ENCODE peak calls at places on chromosomes 1 and 21, in five cellular contexts. U is lung, B is endodermal cell, O is cardiac muscle cell, K is K562. S is an unnamed sample.
A peak's percentile ranks its signal among the peaks of the same experiment; 100 is the strongest.

GRCh38 chr1:186155594-186155993 is 219.5 kb downstream of the TPR start:
- DNase-seq in U (no peak), B (no peak), O (peak; percentile 75), K (no peak), S (peak; percentile 17)

GRCh38 chr1:78440381-78440793 is 50.4 kb upstream of the PTGFR start:
- DNase-seq in U (no peak), B (no peak), O (no peak), K (no peak), S (no peak)

GRCh38 chr21:46183910-46184624 is at the start of gene SPATC1L:
- DNase-seq in U (peak; percentile 76), B (peak; percentile 84), O (peak; percentile 88), K (peak; percentile 71), S (peak; percentile 83)

GRCh38 chr21:16851054-16851453 is 661.8 kb upstream of the CXADR start:
- DNase-seq in U (no peak), B (no peak), O (no peak), K (peak; percentile 4), S (no peak)

GRCh38 chr1:162285149-162285561 is 91.5 kb downstream of the SPATA46 start:
- DNase-seq in U (peak; percentile 74), B (no peak), O (peak; percentile 37), K (no peak), S (no peak)

GRCh38 chr1:206589206-206589605 is 23.1 kb downstream of the EIF2D start:
- DNase-seq in U (peak; percentile 37), B (no peak), O (peak; percentile 96), K (no peak), S (peak; percentile 36)

GRCh38 chr1:209710098-209710497 is 5.5 kb downstream of the HSD11B1 start:
- DNase-seq in U (no peak), B (no peak), O (no peak), K (no peak), S (no peak)

GRCh38 chr1:108801101-108801500 is 54.6 kb downstream of the STXBP3 start:
- DNase-seq in U (no peak), B (no peak), O (peak; percentile 40), K (no peak), S (no peak)

GRCh38 chr1:16117369-16117768 is 38.5 kb downstream of the EPHA2 start:
- DNase-seq in U (no peak), B (no peak), O (peak; percentile 34), K (no peak), S (peak; percentile 39)

GRCh38 chr1:4820543-4820942 is 166.1 kb downstream of the AJAP1 start:
- DNase-seq in U (peak; percentile 11), B (no peak), O (no peak), K (no peak), S (no peak)

GRCh38 chr21:25831300-25831699 is 96.5 kb downstream of the GABPA start:
- DNase-seq in U (no peak), B (no peak), O (no peak), K (no peak), S (no peak)

GRCh38 chr1:61420909-61421835 is 303.8 kb downstream of the TM2D1 start:
- DNase-seq in U (no peak), B (no peak), O (no peak), K (no peak), S (no peak)

GRCh38 chr1:209884249-209884648 is 53.8 kb upstream of the SYT14 start:
- DNase-seq in U (no peak), B (no peak), O (no peak), K (no peak), S (no peak)

GRCh38 chr1:90717356-90717664 is 208 bp upstream of the BARHL2 start:
- DNase-seq in U (no peak), B (no peak), O (no peak), K (no peak), S (no peak)

GRCh38 chr1:63817152-63817667 is 43.4 kb downstream of the ROR1 start:
- DNase-seq in U (no peak), B (no peak), O (peak; percentile 73), K (no peak), S (no peak)

GRCh38 chr1:234893725-234894630 is 234.7 kb downstream of the TOMM20 start:
- DNase-seq in U (no peak), B (no peak), O (peak; percentile 52), K (peak; percentile 76), S (peak; percentile 70)

GRCh38 chr1:35269190-35269988 is 880 bp downstream of the ZMYM4 start:
- DNase-seq in U (no peak), B (no peak), O (peak; percentile 29), K (no peak), S (no peak)

GRCh38 chr1:244049142-244049968 is 1.7 kb upstream of the ZBTB18 start:
- DNase-seq in U (no peak), B (peak; percentile 74), O (peak; percentile 18), K (peak; percentile 69), S (peak; percentile 35)

GRCh38 chr21:33241846-33242245 is 12.1 kb downstream of the IFNAR2 start:
- DNase-seq in U (no peak), B (no peak), O (no peak), K (no peak), S (no peak)

GRCh38 chr1:93614550-93615200 is 67.0 kb downstream of the BCAR3 start:
- DNase-seq in U (no peak), B (peak; percentile 52), O (no peak), K (no peak), S (no peak)

GRCh38 chr1:224082146-224082545 is 31.8 kb upstream of the FBXO28 start:
- DNase-seq in U (no peak), B (no peak), O (peak; percentile 22), K (no peak), S (no peak)

GRCh38 chr21:44349847-44350772 is 3.3 kb upstream of the TRPM2 start:
- DNase-seq in U (no peak), B (no peak), O (no peak), K (no peak), S (no peak)
- H3K4me3 ChIP-seq in U (no peak overlapping the region), B (no peak overlapping the region), O (no peak overlapping the region), K (no peak overlapping the region), S (no peak overlapping the region)

GRCh38 chr1:179821524-179821923 is 56.1 kb downstream of the TOR1AIP2 start:
- DNase-seq in U (no peak), B (peak; percentile 32), O (no peak), K (no peak), S (no peak)
- H3K36me3 ChIP-seq in U (no peaks in the 10 kb centered on the region), B (no peaks in the 10 kb centered on the region), O (no peaks in the 10 kb centered on the region), K (no peaks in the 10 kb centered on the region), S (no peaks in the 10 kb centered on the region)

GRCh38 chr1:226549937-226550670 is 1.5 kb downstream of the STUM start:
- DNase-seq in U (no peak), B (peak; percentile 78), O (no peak), K (peak; percentile 65), S (peak; percentile 42)
- H3K4me3 ChIP-seq in U (no peak overlapping the region), B (peak overlapping the region; percentile 73), O (peak overlapping the region; percentile 39), K (no peak overlapping the region), S (no peak overlapping the region)

GRCh38 chr1:88731475-88731874 is 47.4 kb downstream of the PKN2 start:
- DNase-seq in U (no peak), B (no peak), O (peak; percentile 88), K (no peak), S (peak; percentile 81)
- H3K36me3 ChIP-seq in U (peaks cover 5% of the 10 kb centered on the region), B (peaks cover 30% of the 10 kb centered on the region), O (no peaks in the 10 kb centered on the region), K (peaks cover 11% of the 10 kb centered on the region), S (peaks cover 3% of the 10 kb centered on the region)

GRCh38 chr21:39843916-39844315 is 23.3 kb upstream of the PCP4 start:
- DNase-seq in U (no peak), B (no peak), O (no peak), K (no peak), S (no peak)

GRCh38 chr21:39837861-39838359 is 29.3 kb upstream of the PCP4 start:
- DNase-seq in U (no peak), B (no peak), O (no peak), K (no peak), S (no peak)

GRCh38 chr21:39843483-39843882 is 23.8 kb upstream of the PCP4 start:
- DNase-seq in U (no peak), B (no peak), O (no peak), K (no peak), S (no peak)

GRCh38 chr21:39842741-39843146 is 24.5 kb upstream of the PCP4 start:
- DNase-seq in U (no peak), B (no peak), O (no peak), K (no peak), S (no peak)

DNA sequence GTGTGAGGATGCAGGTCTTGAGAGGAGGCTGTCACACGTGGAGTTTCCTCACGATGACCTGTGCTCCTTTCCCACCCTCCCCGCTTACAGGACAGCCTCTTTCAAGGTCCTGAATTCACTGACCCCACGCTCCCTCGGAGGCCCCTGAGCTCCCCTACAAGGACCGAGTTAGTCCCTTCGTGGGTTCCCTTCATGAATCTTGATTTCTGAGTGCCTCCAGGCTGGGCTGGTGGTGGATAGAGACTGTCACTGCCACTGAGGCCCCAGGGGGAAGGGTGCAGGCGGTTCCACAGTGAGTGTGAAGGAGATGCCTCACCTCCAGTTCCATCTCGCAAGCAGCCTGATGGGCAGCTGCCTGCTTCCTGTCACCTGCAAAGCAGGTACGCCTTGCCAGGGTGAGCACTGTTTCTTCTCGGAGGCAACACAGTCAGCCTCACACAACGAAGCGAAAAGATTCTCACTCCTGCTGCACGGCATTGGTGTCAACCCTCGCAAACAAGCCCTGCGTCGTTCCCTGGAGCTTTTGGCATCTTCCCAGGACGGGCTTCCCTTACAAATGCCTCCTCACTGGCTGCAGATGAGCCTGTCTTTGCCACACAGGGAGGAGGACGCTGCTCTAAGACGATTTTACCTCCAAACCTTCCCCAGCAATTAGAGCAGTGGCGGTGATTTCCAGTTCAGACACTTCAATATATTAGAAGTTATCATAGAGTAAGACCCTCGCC is 26.7 kb upstream of the PCP4 start:
- DNase-seq in U (no peak), B (no peak), O (no peak), K (no peak), S (no peak)
- H3K4me3 ChIP-seq in U (no peak overlapping the region), B (no peak overlapping the region), O (no peak overlapping the region), K (no peak overlapping the region), S (no peak overlapping the region)

DNA sequence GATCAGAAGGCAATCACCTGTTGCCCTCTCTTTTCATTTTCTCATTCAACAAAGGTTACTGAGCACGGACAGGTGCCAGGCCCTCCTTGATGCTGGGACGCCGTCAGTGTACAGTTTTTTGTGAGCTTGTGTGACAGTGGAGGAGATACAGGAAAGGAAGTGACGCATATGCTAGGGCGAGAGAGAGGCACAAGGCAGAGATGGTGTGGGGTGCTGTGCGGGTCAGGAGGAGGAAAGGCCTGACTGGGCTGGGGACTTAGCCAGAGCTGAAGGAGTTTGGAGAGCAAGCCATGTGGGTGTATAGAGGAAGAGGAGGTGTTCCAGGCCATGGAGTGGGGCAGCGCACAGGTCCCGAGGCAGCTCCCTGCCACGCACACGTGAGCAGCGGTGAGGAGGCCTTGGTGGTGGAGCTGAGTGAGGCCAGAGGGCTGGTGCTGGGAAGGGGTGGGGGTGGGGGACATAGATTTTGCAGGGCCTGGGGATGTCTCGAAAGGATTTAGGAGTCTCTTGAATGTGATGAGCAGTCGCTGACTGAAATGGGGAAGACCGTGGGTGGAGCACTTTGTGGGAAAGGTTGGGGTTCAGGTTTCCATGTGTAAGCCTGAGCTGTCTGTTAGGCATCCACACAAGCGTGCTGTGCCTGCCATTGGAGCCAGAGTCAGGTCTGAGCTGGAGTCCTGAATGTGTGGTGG is 46.0 kb downstream of the TRAPPC10 start:
- DNase-seq in U (no peak), B (no peak), O (no peak), K (no peak), S (no peak)
- H3K36me3 ChIP-seq in U (peaks cover 27% of the 10 kb centered on the region), B (peaks cover 59% of the 10 kb centered on the region), O (peaks cover 6% of the 10 kb centered on the region), K (peaks cover 87% of the 10 kb centered on the region), S (peaks cover 49% of the 10 kb centered on the region)